ENCODE peak calls at places on chromosomes 13 and 19, in four cellular contexts. L is endothelial cell of umbilical vein, X is HCT116, C is stomach. B is an unnamed sample.

GRCh38 chr13:53255795-53256194 is 227.2 kb downstream of the OLFM4 start:
- DNase-seq in X (no peak), C (no peak), L (no peak), B (no peak)

GRCh38 chr13:47555235-47555634 is 445.8 kb downstream of the SUCLA2 start:
- DNase-seq in C (no peak), L (no peak), X (no peak), B (no peak)

GRCh38 chr19:3324405-3324856 is 42.0 kb upstream of the NFIC start:
- DNase-seq in L (peak; percentile 30), X (peak; percentile 54), C (peak; percentile 77), B (no peak)

GRCh38 chr13:74206061-74206561 is 71.9 kb upstream of the KLF12 start:
- DNase-seq in X (no peak), C (no peak), L (no peak), B (no peak)

GRCh38 chr19:35013820-35014754 is 14.0 kb downstream of the GRAMD1A start:
- DNase-seq in L (no peak), C (no peak), X (no peak), B (no peak)

GRCh38 chr13:30667014-30667413 is 49.3 kb downstream of the USPL1 start:
- DNase-seq in C (no peak), L (no peak), X (no peak), B (no peak)

GRCh38 chr13:110302986-110303385 is 4.0 kb downstream of the COL4A1 start:
- DNase-seq in X (no peak), C (no peak), L (no peak), B (no peak)

GRCh38 chr13:70384156-70384555 is 275.9 kb upstream of the KLHL1 start:
- DNase-seq in L (no peak), X (no peak), C (no peak), B (no peak)

GRCh38 chr13:76157926-76158325 is 521.8 kb downstream of the LMO7 start:
- DNase-seq in L (no peak), X (no peak), C (no peak), B (no peak)
- TF ChIP-seq POLR2AphosphoS5 in L (no peak), X (no peak), C (no peak), B (no peak)

GRCh38 chr19:5943623-5944022 is 29.6 kb downstream of the CAPS start:
- DNase-seq in L (no peak), X (no peak), C (no peak), B (no peak)

GRCh38 chr19:5948697-5949564 is 29.0 kb downstream of the RANBP3 start:
- DNase-seq in L (no peak), C (no peak), X (no peak), B (no peak)

GRCh38 chr19:5949792-5950305 is 28.1 kb downstream of the RANBP3 start:
- DNase-seq in X (no peak), C (peak; percentile 76), L (no peak), B (no peak)

GRCh38 chr19:5950744-5951143 is 27.2 kb downstream of the RANBP3 start:
- DNase-seq in X (no peak), C (no peak), L (no peak), B (no peak)

DNA sequence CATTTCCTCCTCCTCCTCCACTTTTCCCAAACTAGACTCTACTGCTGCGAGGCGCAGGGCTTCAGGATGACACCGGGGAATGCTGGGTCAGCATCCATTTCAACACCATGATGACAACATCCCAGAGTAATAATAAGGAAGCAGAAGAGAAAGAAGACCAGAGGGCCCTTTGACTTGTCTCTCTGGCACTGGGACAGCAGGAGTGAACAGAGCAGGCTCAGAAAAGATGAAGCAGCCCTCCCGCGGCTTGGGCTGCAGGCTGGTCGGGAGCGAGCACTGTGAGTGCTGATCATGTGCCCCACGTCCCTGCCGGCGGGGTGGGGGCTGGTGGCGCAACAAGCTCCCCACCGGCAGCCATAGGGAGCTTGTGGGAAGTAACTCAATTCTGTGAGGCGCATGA is 30.5 kb downstream of the RANBP3 start:
- DNase-seq in C (peak; percentile 37), X (no peak), L (no peak), B (peak; percentile 84)
- TF ChIP-seq POLR2AphosphoS5 in C (peak; percentile 7), X (no peak), L (no peak), B (no peak)

DNA sequence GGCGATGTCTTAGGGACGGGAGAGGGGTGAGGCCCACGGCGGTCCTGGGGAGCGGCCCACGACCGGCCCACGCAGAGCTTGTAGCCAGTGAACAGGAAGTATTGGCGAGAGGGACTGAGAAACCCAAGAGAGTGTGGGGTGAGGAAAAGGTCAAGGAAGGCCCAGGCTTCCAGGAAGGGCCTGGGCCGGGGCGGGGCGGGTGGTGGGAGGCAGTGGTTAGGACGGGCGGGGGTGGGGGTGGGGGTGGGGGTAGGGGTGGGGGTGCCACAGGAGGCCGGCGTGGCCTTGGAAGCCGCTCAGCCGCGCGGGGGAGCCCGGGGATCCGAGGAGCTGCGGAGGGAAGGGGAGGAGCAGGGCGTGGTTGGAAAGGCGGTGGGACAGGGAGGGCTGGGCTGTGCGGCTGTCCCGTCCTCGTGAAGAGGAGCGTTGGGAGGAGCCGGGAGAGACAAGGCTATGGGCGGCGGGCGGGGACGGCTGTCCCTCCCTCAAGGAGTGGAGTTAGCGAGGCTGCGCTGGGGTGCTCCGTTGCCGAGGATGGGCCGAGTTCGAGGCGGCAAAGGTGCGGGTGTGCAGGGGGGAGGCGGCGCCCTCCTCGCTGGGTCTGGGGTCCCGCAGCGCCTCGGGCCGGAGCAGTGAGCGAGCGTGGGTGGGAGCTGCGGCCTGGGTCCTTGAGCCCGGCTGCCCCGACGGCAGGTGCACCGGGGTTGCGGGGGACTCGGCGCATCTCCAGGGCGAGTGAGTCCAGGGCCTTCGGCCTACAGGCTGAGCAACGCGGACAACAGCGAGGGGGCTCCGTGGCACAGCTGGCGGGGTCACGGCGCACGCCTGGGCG is 254.4 kb upstream of the SGCG start:
- DNase-seq in X (no peak), C (no peak), L (no peak), B (peak; percentile 89)
- TF ChIP-seq POLR2AphosphoS5 in X (no peak), C (no peak), L (no peak), B (no peak)

GRCh38 chr19:50817941-50818858 is 5.4 kb downstream of the KLK1 start:
- DNase-seq in X (peak; percentile 48), L (peak; percentile 29), C (peak; percentile 48), B (no peak)
- TF ChIP-seq POLR2AphosphoS5 in X (peak; percentile 54), L (no peak), C (no peak), B (no peak)

GRCh38 chr13:79369226-79369625 is 36.8 kb downstream of the RBM26 start:
- DNase-seq in X (no peak), C (no peak), L (no peak), B (no peak)
- TF ChIP-seq POLR2AphosphoS5 in X (no peak), C (no peak), L (no peak), B (no peak)

GRCh38 chr19:33388231-33388816 is 14.8 kb downstream of the CEBPG start:
- DNase-seq in X (no peak), C (no peak), L (no peak), B (peak; percentile 57)

GRCh38 chr19:33387351-33388230 is 14.1 kb downstream of the CEBPG start:
- DNase-seq in X (no peak), L (no peak), C (no peak), B (peak; percentile 63)

GRCh38 chr19:33389574-33390119 is 16.1 kb downstream of the CEBPG start:
- DNase-seq in X (no peak), C (no peak), L (no peak), B (peak; percentile 67)

GRCh38 chr19:33390120-33390907 is 16.8 kb downstream of the CEBPG start:
- DNase-seq in X (no peak), C (no peak), L (peak; percentile 56), B (peak; percentile 84)

GRCh38 chr19:33388817-33389573 is 15.5 kb downstream of the CEBPG start:
- DNase-seq in C (no peak), L (no peak), X (no peak), B (peak; percentile 70)
- TF ChIP-seq POLR2AphosphoS5 in C (no peak), L (no peak), X (no peak), B (no peak)